ENCODE peak calls at places on chromosomes 4 and X, in seven cellular contexts. One of them, this sample, is unnamed.

GRCh38 chrX:135985974-135986312 is 708 bp downstream of the SLC9A6 start:
- DNase-seq in Caco-2: no peak
- DNase-seq in PC-9: no peak
- DNase-seq in upper lobe of left lung: no peak
- DNase-seq in stomach: no peak
- DNase-seq in cardiac muscle cell: no peak
- DNase-seq in HAP-1: peak; percentile 31
- DNase-seq in this sample: no peak

GRCh38 chr4:31365006-31365690 is 645.0 kb downstream of the PCDH7 start:
- DNase-seq in Caco-2: no peak
- DNase-seq in PC-9: no peak
- DNase-seq in upper lobe of left lung: no peak
- DNase-seq in stomach: no peak
- DNase-seq in cardiac muscle cell: peak; percentile 14
- DNase-seq in HAP-1: no peak
- DNase-seq in this sample: no peak

GRCh38 chr4:88880001-88880400 is 177.0 kb downstream of the FAM13A start:
- DNase-seq in Caco-2: no peak
- DNase-seq in PC-9: no peak
- DNase-seq in upper lobe of left lung: no peak
- DNase-seq in stomach: no peak
- DNase-seq in cardiac muscle cell: peak; percentile 40
- DNase-seq in HAP-1: no peak
- DNase-seq in this sample: peak; percentile 45

GRCh38 chr4:94532016-94532789 is 80.5 kb downstream of the PDLIM5 start:
- DNase-seq in Caco-2: no peak
- DNase-seq in PC-9: no peak
- DNase-seq in upper lobe of left lung: no peak
- DNase-seq in stomach: no peak
- DNase-seq in cardiac muscle cell: peak; percentile 40
- DNase-seq in HAP-1: no peak
- DNase-seq in this sample: no peak

GRCh38 chr4:152938237-152938969 is 2.3 kb downstream of the FHDC1 start:
- DNase-seq in Caco-2: no peak
- DNase-seq in PC-9: no peak
- DNase-seq in upper lobe of left lung: no peak
- DNase-seq in stomach: peak; percentile 33
- DNase-seq in cardiac muscle cell: no peak
- DNase-seq in HAP-1: no peak
- DNase-seq in this sample: no peak

GRCh38 chrX:48910926-48911406 is 480 bp downstream of the SLC35A2 start:
- DNase-seq in Caco-2: no peak
- DNase-seq in PC-9: no peak
- DNase-seq in upper lobe of left lung: no peak
- DNase-seq in stomach: no peak
- DNase-seq in cardiac muscle cell: no peak
- DNase-seq in HAP-1: no peak
- DNase-seq in this sample: no peak

GRCh38 chr4:35772291-35772690 is 472.0 kb downstream of the ARAP2 start:
- DNase-seq in Caco-2: no peak
- DNase-seq in PC-9: no peak
- DNase-seq in upper lobe of left lung: no peak
- DNase-seq in stomach: no peak
- DNase-seq in cardiac muscle cell: no peak
- DNase-seq in HAP-1: no peak
- DNase-seq in this sample: no peak

GRCh38 chr4:112142152-112142551 is 3.1 kb upstream of the FAM241A start:
- DNase-seq in Caco-2: no peak
- DNase-seq in PC-9: no peak
- DNase-seq in upper lobe of left lung: no peak
- DNase-seq in stomach: no peak
- DNase-seq in cardiac muscle cell: peak; percentile 46
- DNase-seq in HAP-1: no peak
- DNase-seq in this sample: no peak

GRCh38 chr4:55947254-55947882 is 1.4 kb upstream of the CEP135 start:
- DNase-seq in Caco-2: no peak
- DNase-seq in PC-9: no peak
- DNase-seq in upper lobe of left lung: no peak
- DNase-seq in stomach: no peak
- DNase-seq in cardiac muscle cell: peak; percentile 8
- DNase-seq in HAP-1: peak; percentile 81
- DNase-seq in this sample: peak; percentile 23

GRCh38 chr4:88027611-88028608 is 20.5 kb downstream of the PKD2 start:
- DNase-seq in Caco-2: no peak
- DNase-seq in PC-9: peak; percentile 79
- DNase-seq in upper lobe of left lung: no peak
- DNase-seq in stomach: no peak
- DNase-seq in cardiac muscle cell: peak; percentile 81
- DNase-seq in HAP-1: no peak
- DNase-seq in this sample: peak; percentile 95

GRCh38 chr4:182143822-182144620 is 99.2 kb upstream of the TENM3 start:
- DNase-seq in Caco-2: peak; percentile 75
- DNase-seq in PC-9: no peak
- DNase-seq in upper lobe of left lung: peak; percentile 55
- DNase-seq in stomach: no peak
- DNase-seq in cardiac muscle cell: peak; percentile 68
- DNase-seq in HAP-1: peak; percentile 82
- DNase-seq in this sample: peak; percentile 55

GRCh38 chr4:58760737-58761136 is 1650.6 kb upstream of the IGFBP7 start:
- DNase-seq in Caco-2: no peak
- DNase-seq in PC-9: no peak
- DNase-seq in upper lobe of left lung: no peak
- DNase-seq in stomach: no peak
- DNase-seq in cardiac muscle cell: no peak
- DNase-seq in HAP-1: no peak
- DNase-seq in this sample: no peak

GRCh38 chr4:170978990-170979389 is 834.2 kb upstream of the GALNTL6 start:
- DNase-seq in Caco-2: peak; percentile 14
- DNase-seq in PC-9: no peak
- DNase-seq in upper lobe of left lung: no peak
- DNase-seq in stomach: no peak
- DNase-seq in cardiac muscle cell: no peak
- DNase-seq in HAP-1: peak; percentile 14
- DNase-seq in this sample: peak; percentile 10

GRCh38 chrX:19342331-19342906 is 1.3 kb upstream of the PDHA1 start:
- DNase-seq in Caco-2: no peak
- DNase-seq in PC-9: no peak
- DNase-seq in upper lobe of left lung: no peak
- DNase-seq in stomach: no peak
- DNase-seq in cardiac muscle cell: peak; percentile 10
- DNase-seq in HAP-1: peak; percentile 81
- DNase-seq in this sample: peak; percentile 50

GRCh38 chr4:41258783-41259182 is 2.1 kb downstream of the UCHL1 start:
- DNase-seq in Caco-2: peak; percentile 59
- DNase-seq in PC-9: peak; percentile 75
- DNase-seq in upper lobe of left lung: no peak
- DNase-seq in stomach: no peak
- DNase-seq in cardiac muscle cell: peak; percentile 75
- DNase-seq in HAP-1: peak; percentile 55
- DNase-seq in this sample: peak; percentile 77

GRCh38 chr4:40484346-40484745 is 145.3 kb downstream of the RBM47 start:
- DNase-seq in Caco-2: no peak
- DNase-seq in PC-9: no peak
- DNase-seq in upper lobe of left lung: no peak
- DNase-seq in stomach: no peak
- DNase-seq in cardiac muscle cell: no peak
- DNase-seq in HAP-1: no peak
- DNase-seq in this sample: no peak

GRCh38 chr4:185359767-185360446 is 35.8 kb downstream of the LRP2BP start:
- DNase-seq in Caco-2: no peak
- DNase-seq in PC-9: no peak
- DNase-seq in upper lobe of left lung: no peak
- DNase-seq in stomach: no peak
- DNase-seq in cardiac muscle cell: peak; percentile 34
- DNase-seq in HAP-1: no peak
- DNase-seq in this sample: no peak

GRCh38 chr4:151961456-151961855 is 200.6 kb upstream of the GATB start:
- DNase-seq in Caco-2: no peak
- DNase-seq in PC-9: no peak
- DNase-seq in upper lobe of left lung: no peak
- DNase-seq in stomach: no peak
- DNase-seq in cardiac muscle cell: no peak
- DNase-seq in HAP-1: no peak
- DNase-seq in this sample: no peak

GRCh38 chr4:119898211-119898610 is 168.4 kb downstream of the MAD2L1 start:
- DNase-seq in Caco-2: no peak
- DNase-seq in PC-9: no peak
- DNase-seq in upper lobe of left lung: no peak
- DNase-seq in stomach: no peak
- DNase-seq in cardiac muscle cell: no peak
- DNase-seq in HAP-1: no peak
- DNase-seq in this sample: no peak

GRCh38 chr4:6577409-6577808 is 2.4 kb downstream of the MAN2B2 start:
- DNase-seq in Caco-2: no peak
- DNase-seq in PC-9: no peak
- DNase-seq in upper lobe of left lung: no peak
- DNase-seq in stomach: no peak
- DNase-seq in cardiac muscle cell: no peak
- DNase-seq in HAP-1: no peak
- DNase-seq in this sample: no peak

GRCh38 chr4:66927937-66928336 is 617.4 kb downstream of the CENPC start:
- DNase-seq in Caco-2: no peak
- DNase-seq in PC-9: no peak
- DNase-seq in upper lobe of left lung: no peak
- DNase-seq in stomach: no peak
- DNase-seq in cardiac muscle cell: no peak
- DNase-seq in HAP-1: peak; percentile 12
- DNase-seq in this sample: peak; percentile 6

DNA sequence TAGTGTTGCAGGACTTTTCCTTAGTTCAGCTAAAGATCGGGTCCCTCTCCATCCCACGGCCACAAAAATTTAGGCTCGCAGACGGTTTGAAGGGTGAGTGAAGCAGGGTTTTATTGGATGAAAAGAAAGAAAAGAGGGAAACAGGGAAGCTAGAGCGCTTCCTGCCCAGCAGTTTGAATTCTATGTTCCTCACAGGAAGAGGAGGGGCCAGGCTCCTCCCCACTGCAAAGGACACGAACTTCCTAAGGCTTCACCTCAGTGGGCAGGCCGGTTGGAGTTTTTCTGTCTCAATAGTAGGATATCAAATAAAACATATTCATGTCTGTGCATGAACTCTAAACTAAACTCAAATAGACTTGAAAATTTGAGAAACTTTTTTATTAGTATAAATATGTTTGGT is 27.4 kb downstream of the DAPP1 start:
- DNase-seq in Caco-2: no peak
- DNase-seq in PC-9: no peak
- DNase-seq in upper lobe of left lung: no peak
- DNase-seq in stomach: no peak
- DNase-seq in cardiac muscle cell: no peak
- DNase-seq in HAP-1: no peak
- DNase-seq in this sample: no peak
- H3K4me1 ChIP-seq in Caco-2: no peaks in the 10 kb centered on the region
- H3K4me1 ChIP-seq in PC-9: no peaks in the 10 kb centered on the region
- H3K4me1 ChIP-seq in upper lobe of left lung: no peaks in the 10 kb centered on the region
- H3K4me1 ChIP-seq in stomach: no peaks in the 10 kb centered on the region
- H3K4me1 ChIP-seq in cardiac muscle cell: peaks cover 20% of the 10 kb centered on the region
- H3K4me1 ChIP-seq in HAP-1: no peaks in the 10 kb centered on the region
- H3K4me1 ChIP-seq in this sample: no peaks in the 10 kb centered on the region

DNA sequence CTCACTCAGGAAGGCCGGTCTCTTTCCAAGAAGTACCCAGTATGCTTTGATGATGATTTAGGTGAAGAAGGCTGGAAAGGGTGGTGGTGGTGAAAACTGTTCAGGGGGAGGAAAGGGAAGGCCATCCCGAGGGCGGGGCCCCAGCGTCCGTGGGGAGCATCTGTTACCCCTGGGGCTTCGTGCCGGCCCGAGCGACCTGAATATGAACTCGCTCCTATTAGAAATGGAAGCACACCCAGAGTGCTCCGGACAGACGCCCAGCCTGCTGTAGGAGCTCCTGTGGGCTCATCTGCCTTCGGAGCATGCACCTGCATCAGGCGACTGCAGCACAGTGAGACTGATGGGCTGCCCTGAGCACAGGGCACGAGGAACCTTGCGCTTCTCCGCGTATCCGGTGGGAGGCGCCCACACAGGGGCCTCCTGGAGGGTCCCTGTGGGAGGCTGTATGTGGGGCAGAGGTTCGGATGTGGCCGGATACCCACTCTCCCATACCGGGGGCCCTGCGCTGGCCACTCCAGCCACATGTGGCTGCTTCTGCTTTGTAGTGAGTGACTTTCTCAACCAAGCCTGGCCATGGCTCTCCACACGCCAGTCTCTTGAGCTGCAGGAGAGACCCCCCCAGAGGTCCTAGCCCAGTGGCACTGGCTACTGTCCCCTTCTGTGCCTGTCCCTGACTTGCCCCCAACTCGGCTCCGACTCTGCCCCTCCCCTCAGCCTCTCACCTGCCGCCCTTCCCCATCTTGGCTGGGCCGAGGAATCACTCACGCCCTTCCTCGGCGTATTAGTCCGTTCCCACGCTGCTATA is 36.8 kb downstream of the FGFRL1 start:
- DNase-seq in Caco-2: no peak
- DNase-seq in PC-9: no peak
- DNase-seq in upper lobe of left lung: peak; percentile 75
- DNase-seq in stomach: no peak
- DNase-seq in cardiac muscle cell: no peak
- DNase-seq in HAP-1: no peak
- DNase-seq in this sample: no peak
- H3K27me3 ChIP-seq in Caco-2: no peaks in the 10 kb centered on the region
- H3K27me3 ChIP-seq in PC-9: peaks cover 41% of the 10 kb centered on the region
- H3K27me3 ChIP-seq in upper lobe of left lung: peaks cover 9% of the 10 kb centered on the region
- H3K27me3 ChIP-seq in stomach: no peaks in the 10 kb centered on the region
- H3K27me3 ChIP-seq in cardiac muscle cell: peaks cover 59% of the 10 kb centered on the region
- H3K27me3 ChIP-seq in HAP-1: peaks cover 15% of the 10 kb centered on the region
- H3K27me3 ChIP-seq in this sample: peaks cover 14% of the 10 kb centered on the region

GRCh38 chr4:188976644-188977115 is 837.4 kb downstream of the TRIML1 start:
- DNase-seq in Caco-2: no peak
- DNase-seq in PC-9: no peak
- DNase-seq in upper lobe of left lung: no peak
- DNase-seq in stomach: no peak
- DNase-seq in cardiac muscle cell: no peak
- DNase-seq in HAP-1: peak; percentile 76
- DNase-seq in this sample: peak; percentile 46
- H3K4me1 ChIP-seq in Caco-2: no peaks in the 10 kb centered on the region
- H3K4me1 ChIP-seq in PC-9: peaks cover 7% of the 10 kb centered on the region
- H3K4me1 ChIP-seq in upper lobe of left lung: peaks cover 6% of the 10 kb centered on the region
- H3K4me1 ChIP-seq in stomach: peaks cover 10% of the 10 kb centered on the region
- H3K4me1 ChIP-seq in cardiac muscle cell: peaks cover 10% of the 10 kb centered on the region
- H3K4me1 ChIP-seq in HAP-1: peaks cover 17% of the 10 kb centered on the region
- H3K4me1 ChIP-seq in this sample: peaks cover 8% of the 10 kb centered on the region

GRCh38 chr4:141131738-141132688 is 1.3 kb downstream of the RNF150 start:
- DNase-seq in Caco-2: no peak
- DNase-seq in PC-9: no peak
- DNase-seq in upper lobe of left lung: peak; percentile 79
- DNase-seq in stomach: no peak
- DNase-seq in cardiac muscle cell: no peak
- DNase-seq in HAP-1: peak; percentile 52
- DNase-seq in this sample: peak; percentile 34

GRCh38 chr4:141134051-141134450 is 782 bp upstream of the RNF150 start:
- DNase-seq in Caco-2: no peak
- DNase-seq in PC-9: no peak
- DNase-seq in upper lobe of left lung: no peak
- DNase-seq in stomach: no peak
- DNase-seq in cardiac muscle cell: no peak
- DNase-seq in HAP-1: no peak
- DNase-seq in this sample: peak; percentile 61

GRCh38 chr4:141132689-141133145 is 552 bp downstream of the RNF150 start:
- DNase-seq in Caco-2: no peak
- DNase-seq in PC-9: no peak
- DNase-seq in upper lobe of left lung: no peak
- DNase-seq in stomach: no peak
- DNase-seq in cardiac muscle cell: peak; percentile 26
- DNase-seq in HAP-1: peak; percentile 71
- DNase-seq in this sample: peak; percentile 62

GRCh38 chr4:141133146-141134006 is at the start of gene RNF150:
- DNase-seq in Caco-2: peak; percentile 62
- DNase-seq in PC-9: no peak
- DNase-seq in upper lobe of left lung: peak; percentile 92
- DNase-seq in stomach: peak; percentile 60
- DNase-seq in cardiac muscle cell: peak; percentile 86
- DNase-seq in HAP-1: peak; percentile 91
- DNase-seq in this sample: peak; percentile 95

GRCh38 chr4:141134586-141134985 is 1.3 kb upstream of the RNF150 start:
- DNase-seq in Caco-2: no peak
- DNase-seq in PC-9: no peak
- DNase-seq in upper lobe of left lung: no peak
- DNase-seq in stomach: no peak
- DNase-seq in cardiac muscle cell: no peak
- DNase-seq in HAP-1: no peak
- DNase-seq in this sample: no peak
- H3K27me3 ChIP-seq in Caco-2: no peaks in the 10 kb centered on the region
- H3K27me3 ChIP-seq in PC-9: no peaks in the 10 kb centered on the region
- H3K27me3 ChIP-seq in upper lobe of left lung: peaks cover 17% of the 10 kb centered on the region
- H3K27me3 ChIP-seq in stomach: no peaks in the 10 kb centered on the region
- H3K27me3 ChIP-seq in cardiac muscle cell: peaks cover 10% of the 10 kb centered on the region
- H3K27me3 ChIP-seq in HAP-1: peaks cover 19% of the 10 kb centered on the region
- H3K27me3 ChIP-seq in this sample: no peaks in the 10 kb centered on the region